ENCODE peak calls at places on chromosomes 4 and X, in nine cellular contexts. Q is right atrium auricular region, P is fibroblast of pulmonary artery, O is D341Med, H is transverse colon, E is progenitor cell of endocrine pancreas, F is nucleus accumbens, G is activated T-cell treated with anti-CD3 and anti-CD28 coated beads for 1 hour, A is left ventricle myocardium inferior. B is an unnamed sample.

GRCh38 chr4:141306331-141306730 is 85.6 kb downstream of the ZNF330 start:
- DNase-seq in Q (no peak), P (no peak), O (no peak), H (no peak), E (no peak), F (no peak), G (no peak), A (no peak), B (no peak)

GRCh38 chr4:153013202-153013988 is 77.3 kb downstream of the FHDC1 start:
- DNase-seq in Q (no peak), P (no peak), O (no peak), H (no peak), E (no peak), F (no peak), G (no peak), A (no peak), B (no peak)

GRCh38 chrX:19630776-19631707 is 115.7 kb upstream of the MAP3K15 start:
- DNase-seq in Q (no peak), P (no peak), O (no peak), H (no peak), E (peak), F (no peak), G (no peak), A (no peak), B (no peak)

GRCh38 chr4:177687117-177687516 is 244.9 kb upstream of the AGA start:
- DNase-seq in Q (no peak), P (no peak), O (no peak), H (no peak), E (no peak), F (no peak), G (no peak), A (no peak), B (no peak)

GRCh38 chr4:138252551-138252950 is 10.4 kb upstream of the SLC7A11 start:
- DNase-seq in Q (no peak), P (no peak), O (no peak), H (no peak), E (no peak), F (no peak), G (no peak), A (no peak), B (no peak)

GRCh38 chr4:2096073-2096609 is 37.0 kb downstream of the NAT8L start:
- DNase-seq in Q (no peak), P (no peak), O (no peak), H (no peak), E (no peak), F (no peak), G (no peak), A (no peak), B (no peak)

GRCh38 chr4:3436798-3437581 is 4.8 kb upstream of the HGFAC start:
- DNase-seq in Q (no peak), P (peak), O (no peak), H (peak), E (no peak), F (peak), G (no peak), A (no peak), B (no peak)

GRCh38 chr4:14169460-14169859 is 541.9 kb upstream of the BOD1L1 start:
- DNase-seq in Q (no peak), P (peak), O (no peak), H (no peak), E (no peak), F (no peak), G (no peak), A (no peak), B (no peak)

GRCh38 chr4:67725981-67726380 is 25.0 kb upstream of the UBA6 start:
- DNase-seq in Q (no peak), P (peak), O (no peak), H (no peak), E (no peak), F (no peak), G (no peak), A (no peak), B (no peak)

B was measured in CD14-positive monocyte.